ENCODE peak calls at places on chromosomes 1 and 21, in eight cellular contexts. One of them, this sample, is unnamed.

GRCh38 chr1:186303911-186304310 is 71.1 kb downstream of the TPR start:
- DNase-seq in stimulated activated CD4-positive, alpha-beta T cell treated with anti-CD3 and anti-CD28 coated beads, Interleukin-4, amount 100 ng/mL, for 1 hour: no peak
- DNase-seq in lower leg skin: no peak
- DNase-seq in HFFc6: no peak
- DNase-seq in CD4-positive, alpha-beta T cell: peak; percentile 24
- DNase-seq in stimulated activated CD8-positive, alpha-beta memory T cell treated with anti-CD3 and anti-CD28 coated beads, Interleukin-4, amount 100 ng/mL, for 1 hour: no peak
- DNase-seq in HEK293T: no peak
- DNase-seq in non-pigmented ciliary epithelial cell: no peak
- DNase-seq in this sample: no peak

GRCh38 chr21:45990049-45990711 is 8.6 kb downstream of the COL6A1 start:
- DNase-seq in stimulated activated CD4-positive, alpha-beta T cell treated with anti-CD3 and anti-CD28 coated beads, Interleukin-4, amount 100 ng/mL, for 1 hour: peak; percentile 1
- DNase-seq in CD4-positive, alpha-beta T cell: peak; percentile 0
- DNase-seq in stimulated activated CD8-positive, alpha-beta memory T cell treated with anti-CD3 and anti-CD28 coated beads, Interleukin-4, amount 100 ng/mL, for 1 hour: no peak
- DNase-seq in non-pigmented ciliary epithelial cell: no peak
- DNase-seq in HFFc6: no peak
- DNase-seq in HEK293T: no peak
- DNase-seq in lower leg skin: no peak
- DNase-seq in this sample: no peak

GRCh38 chr1:225691377-225691776 is 38.5 kb upstream of the ENAH start:
- DNase-seq in HEK293T: no peak
- DNase-seq in HFFc6: no peak
- DNase-seq in stimulated activated CD8-positive, alpha-beta memory T cell treated with anti-CD3 and anti-CD28 coated beads, Interleukin-4, amount 100 ng/mL, for 1 hour: no peak
- DNase-seq in non-pigmented ciliary epithelial cell: no peak
- DNase-seq in CD4-positive, alpha-beta T cell: no peak
- DNase-seq in stimulated activated CD4-positive, alpha-beta T cell treated with anti-CD3 and anti-CD28 coated beads, Interleukin-4, amount 100 ng/mL, for 1 hour: no peak
- DNase-seq in lower leg skin: no peak
- DNase-seq in this sample: peak; percentile 96

GRCh38 chr1:33612877-33613487 is 140.5 kb downstream of the ZSCAN20 start:
- DNase-seq in stimulated activated CD4-positive, alpha-beta T cell treated with anti-CD3 and anti-CD28 coated beads, Interleukin-4, amount 100 ng/mL, for 1 hour: peak; percentile 30
- DNase-seq in lower leg skin: no peak
- DNase-seq in non-pigmented ciliary epithelial cell: peak; percentile 15
- DNase-seq in CD4-positive, alpha-beta T cell: no peak
- DNase-seq in HFFc6: peak; percentile 44
- DNase-seq in stimulated activated CD8-positive, alpha-beta memory T cell treated with anti-CD3 and anti-CD28 coated beads, Interleukin-4, amount 100 ng/mL, for 1 hour: no peak
- DNase-seq in HEK293T: peak; percentile 90
- DNase-seq in this sample: peak; percentile 34

GRCh38 chr1:230054092-230054749 is 12.8 kb upstream of the GALNT2 start:
- DNase-seq in lower leg skin: no peak
- DNase-seq in stimulated activated CD8-positive, alpha-beta memory T cell treated with anti-CD3 and anti-CD28 coated beads, Interleukin-4, amount 100 ng/mL, for 1 hour: no peak
- DNase-seq in non-pigmented ciliary epithelial cell: no peak
- DNase-seq in HFFc6: no peak
- DNase-seq in HEK293T: no peak
- DNase-seq in CD4-positive, alpha-beta T cell: no peak
- DNase-seq in stimulated activated CD4-positive, alpha-beta T cell treated with anti-CD3 and anti-CD28 coated beads, Interleukin-4, amount 100 ng/mL, for 1 hour: no peak
- DNase-seq in this sample: no peak

GRCh38 chr1:243739335-243740003 is 110.6 kb downstream of the AKT3 start:
- DNase-seq in HFFc6: no peak
- DNase-seq in stimulated activated CD8-positive, alpha-beta memory T cell treated with anti-CD3 and anti-CD28 coated beads, Interleukin-4, amount 100 ng/mL, for 1 hour: no peak
- DNase-seq in lower leg skin: no peak
- DNase-seq in non-pigmented ciliary epithelial cell: no peak
- DNase-seq in stimulated activated CD4-positive, alpha-beta T cell treated with anti-CD3 and anti-CD28 coated beads, Interleukin-4, amount 100 ng/mL, for 1 hour: no peak
- DNase-seq in CD4-positive, alpha-beta T cell: no peak
- DNase-seq in HEK293T: no peak
- DNase-seq in this sample: no peak

GRCh38 chr21:32307706-32308105 is 9.1 kb downstream of the MRAP start:
- DNase-seq in stimulated activated CD8-positive, alpha-beta memory T cell treated with anti-CD3 and anti-CD28 coated beads, Interleukin-4, amount 100 ng/mL, for 1 hour: no peak
- DNase-seq in HFFc6: no peak
- DNase-seq in CD4-positive, alpha-beta T cell: no peak
- DNase-seq in lower leg skin: no peak
- DNase-seq in non-pigmented ciliary epithelial cell: peak; percentile 13
- DNase-seq in stimulated activated CD4-positive, alpha-beta T cell treated with anti-CD3 and anti-CD28 coated beads, Interleukin-4, amount 100 ng/mL, for 1 hour: no peak
- DNase-seq in HEK293T: no peak
- DNase-seq in this sample: no peak

GRCh38 chr1:24909388-24909898 is 20.6 kb downstream of the RUNX3 start:
- DNase-seq in HFFc6: peak; percentile 56
- DNase-seq in stimulated activated CD8-positive, alpha-beta memory T cell treated with anti-CD3 and anti-CD28 coated beads, Interleukin-4, amount 100 ng/mL, for 1 hour: no peak
- DNase-seq in CD4-positive, alpha-beta T cell: no peak
- DNase-seq in non-pigmented ciliary epithelial cell: no peak
- DNase-seq in lower leg skin: peak; percentile 42
- DNase-seq in HEK293T: peak; percentile 59
- DNase-seq in stimulated activated CD4-positive, alpha-beta T cell treated with anti-CD3 and anti-CD28 coated beads, Interleukin-4, amount 100 ng/mL, for 1 hour: no peak
- DNase-seq in this sample: peak; percentile 27

GRCh38 chr1:236016782-236017400 is 48.0 kb downstream of the NID1 start:
- DNase-seq in stimulated activated CD4-positive, alpha-beta T cell treated with anti-CD3 and anti-CD28 coated beads, Interleukin-4, amount 100 ng/mL, for 1 hour: no peak
- DNase-seq in lower leg skin: no peak
- DNase-seq in HFFc6: peak; percentile 35
- DNase-seq in non-pigmented ciliary epithelial cell: no peak
- DNase-seq in stimulated activated CD8-positive, alpha-beta memory T cell treated with anti-CD3 and anti-CD28 coated beads, Interleukin-4, amount 100 ng/mL, for 1 hour: no peak
- DNase-seq in CD4-positive, alpha-beta T cell: no peak
- DNase-seq in HEK293T: no peak
- DNase-seq in this sample: no peak

GRCh38 chr21:33121715-33122475 is 52.0 kb downstream of the OLIG1 start:
- DNase-seq in stimulated activated CD4-positive, alpha-beta T cell treated with anti-CD3 and anti-CD28 coated beads, Interleukin-4, amount 100 ng/mL, for 1 hour: no peak
- DNase-seq in lower leg skin: no peak
- DNase-seq in HEK293T: peak; percentile 75
- DNase-seq in CD4-positive, alpha-beta T cell: no peak
- DNase-seq in stimulated activated CD8-positive, alpha-beta memory T cell treated with anti-CD3 and anti-CD28 coated beads, Interleukin-4, amount 100 ng/mL, for 1 hour: no peak
- DNase-seq in HFFc6: peak; percentile 39
- DNase-seq in non-pigmented ciliary epithelial cell: no peak
- DNase-seq in this sample: no peak

GRCh38 chr1:168923521-168924136 is 182.9 kb upstream of the ATP1B1 start:
- DNase-seq in non-pigmented ciliary epithelial cell: no peak
- DNase-seq in stimulated activated CD4-positive, alpha-beta T cell treated with anti-CD3 and anti-CD28 coated beads, Interleukin-4, amount 100 ng/mL, for 1 hour: no peak
- DNase-seq in HEK293T: no peak
- DNase-seq in stimulated activated CD8-positive, alpha-beta memory T cell treated with anti-CD3 and anti-CD28 coated beads, Interleukin-4, amount 100 ng/mL, for 1 hour: no peak
- DNase-seq in HFFc6: no peak
- DNase-seq in lower leg skin: no peak
- DNase-seq in CD4-positive, alpha-beta T cell: no peak
- DNase-seq in this sample: peak; percentile 50

GRCh38 chr1:245622332-245623014 is 467.7 kb downstream of the KIF26B start:
- DNase-seq in stimulated activated CD8-positive, alpha-beta memory T cell treated with anti-CD3 and anti-CD28 coated beads, Interleukin-4, amount 100 ng/mL, for 1 hour: no peak
- DNase-seq in HFFc6: no peak
- DNase-seq in HEK293T: no peak
- DNase-seq in CD4-positive, alpha-beta T cell: no peak
- DNase-seq in lower leg skin: no peak
- DNase-seq in stimulated activated CD4-positive, alpha-beta T cell treated with anti-CD3 and anti-CD28 coated beads, Interleukin-4, amount 100 ng/mL, for 1 hour: no peak
- DNase-seq in non-pigmented ciliary epithelial cell: no peak
- DNase-seq in this sample: no peak

GRCh38 chr1:8358897-8359616 is 41.1 kb downstream of the SLC45A1 start:
- DNase-seq in stimulated activated CD4-positive, alpha-beta T cell treated with anti-CD3 and anti-CD28 coated beads, Interleukin-4, amount 100 ng/mL, for 1 hour: no peak
- DNase-seq in stimulated activated CD8-positive, alpha-beta memory T cell treated with anti-CD3 and anti-CD28 coated beads, Interleukin-4, amount 100 ng/mL, for 1 hour: no peak
- DNase-seq in CD4-positive, alpha-beta T cell: no peak
- DNase-seq in HFFc6: no peak
- DNase-seq in HEK293T: no peak
- DNase-seq in non-pigmented ciliary epithelial cell: no peak
- DNase-seq in lower leg skin: no peak
- DNase-seq in this sample: peak; percentile 8

GRCh38 chr1:227532019-227532619 is 31.2 kb upstream of the ZNF678 start:
- DNase-seq in non-pigmented ciliary epithelial cell: peak; percentile 5
- DNase-seq in stimulated activated CD4-positive, alpha-beta T cell treated with anti-CD3 and anti-CD28 coated beads, Interleukin-4, amount 100 ng/mL, for 1 hour: no peak
- DNase-seq in stimulated activated CD8-positive, alpha-beta memory T cell treated with anti-CD3 and anti-CD28 coated beads, Interleukin-4, amount 100 ng/mL, for 1 hour: no peak
- DNase-seq in HFFc6: no peak
- DNase-seq in lower leg skin: no peak
- DNase-seq in CD4-positive, alpha-beta T cell: no peak
- DNase-seq in HEK293T: no peak
- DNase-seq in this sample: peak; percentile 31

GRCh38 chr1:204454476-204454875 is 40.1 kb downstream of the PIK3C2B start:
- DNase-seq in stimulated activated CD8-positive, alpha-beta memory T cell treated with anti-CD3 and anti-CD28 coated beads, Interleukin-4, amount 100 ng/mL, for 1 hour: no peak
- DNase-seq in non-pigmented ciliary epithelial cell: no peak
- DNase-seq in CD4-positive, alpha-beta T cell: no peak
- DNase-seq in HEK293T: no peak
- DNase-seq in lower leg skin: no peak
- DNase-seq in HFFc6: no peak
- DNase-seq in stimulated activated CD4-positive, alpha-beta T cell treated with anti-CD3 and anti-CD28 coated beads, Interleukin-4, amount 100 ng/mL, for 1 hour: no peak
- DNase-seq in this sample: no peak

GRCh38 chr1:232952514-232953175 is 2.2 kb downstream of the NTPCR start:
- DNase-seq in HEK293T: peak; percentile 86
- DNase-seq in stimulated activated CD4-positive, alpha-beta T cell treated with anti-CD3 and anti-CD28 coated beads, Interleukin-4, amount 100 ng/mL, for 1 hour: peak; percentile 23
- DNase-seq in non-pigmented ciliary epithelial cell: no peak
- DNase-seq in HFFc6: peak; percentile 58
- DNase-seq in stimulated activated CD8-positive, alpha-beta memory T cell treated with anti-CD3 and anti-CD28 coated beads, Interleukin-4, amount 100 ng/mL, for 1 hour: no peak
- DNase-seq in CD4-positive, alpha-beta T cell: no peak
- DNase-seq in lower leg skin: peak; percentile 34
- DNase-seq in this sample: peak; percentile 43

GRCh38 chr1:105795741-105796140 is 1260.7 kb upstream of the PRMT6 start:
- DNase-seq in HEK293T: no peak
- DNase-seq in HFFc6: no peak
- DNase-seq in CD4-positive, alpha-beta T cell: no peak
- DNase-seq in stimulated activated CD8-positive, alpha-beta memory T cell treated with anti-CD3 and anti-CD28 coated beads, Interleukin-4, amount 100 ng/mL, for 1 hour: no peak
- DNase-seq in stimulated activated CD4-positive, alpha-beta T cell treated with anti-CD3 and anti-CD28 coated beads, Interleukin-4, amount 100 ng/mL, for 1 hour: no peak
- DNase-seq in non-pigmented ciliary epithelial cell: no peak
- DNase-seq in lower leg skin: no peak
- DNase-seq in this sample: no peak

GRCh38 chr1:173410133-173410793 is 66.9 kb upstream of the PRDX6 start:
- DNase-seq in lower leg skin: no peak
- DNase-seq in stimulated activated CD8-positive, alpha-beta memory T cell treated with anti-CD3 and anti-CD28 coated beads, Interleukin-4, amount 100 ng/mL, for 1 hour: no peak
- DNase-seq in HEK293T: no peak
- DNase-seq in non-pigmented ciliary epithelial cell: peak; percentile 45
- DNase-seq in CD4-positive, alpha-beta T cell: no peak
- DNase-seq in stimulated activated CD4-positive, alpha-beta T cell treated with anti-CD3 and anti-CD28 coated beads, Interleukin-4, amount 100 ng/mL, for 1 hour: no peak
- DNase-seq in HFFc6: peak; percentile 50
- DNase-seq in this sample: no peak

GRCh38 chr1:179586107-179586823 is 5.4 kb upstream of the TDRD5 start:
- DNase-seq in stimulated activated CD4-positive, alpha-beta T cell treated with anti-CD3 and anti-CD28 coated beads, Interleukin-4, amount 100 ng/mL, for 1 hour: no peak
- DNase-seq in stimulated activated CD8-positive, alpha-beta memory T cell treated with anti-CD3 and anti-CD28 coated beads, Interleukin-4, amount 100 ng/mL, for 1 hour: no peak
- DNase-seq in CD4-positive, alpha-beta T cell: no peak
- DNase-seq in lower leg skin: peak; percentile 42
- DNase-seq in non-pigmented ciliary epithelial cell: no peak
- DNase-seq in HEK293T: peak; percentile 82
- DNase-seq in HFFc6: no peak
- DNase-seq in this sample: no peak

GRCh38 chr1:14597343-14598006 is 1.0 kb upstream of the KAZN start:
- DNase-seq in stimulated activated CD8-positive, alpha-beta memory T cell treated with anti-CD3 and anti-CD28 coated beads, Interleukin-4, amount 100 ng/mL, for 1 hour: no peak
- DNase-seq in CD4-positive, alpha-beta T cell: no peak
- DNase-seq in HEK293T: no peak
- DNase-seq in stimulated activated CD4-positive, alpha-beta T cell treated with anti-CD3 and anti-CD28 coated beads, Interleukin-4, amount 100 ng/mL, for 1 hour: no peak
- DNase-seq in non-pigmented ciliary epithelial cell: no peak
- DNase-seq in lower leg skin: no peak
- DNase-seq in HFFc6: no peak
- DNase-seq in this sample: no peak

GRCh38 chr1:43238991-43239469 is 30.8 kb upstream of the TMEM125 start:
- DNase-seq in CD4-positive, alpha-beta T cell: no peak
- DNase-seq in HFFc6: no peak
- DNase-seq in stimulated activated CD4-positive, alpha-beta T cell treated with anti-CD3 and anti-CD28 coated beads, Interleukin-4, amount 100 ng/mL, for 1 hour: no peak
- DNase-seq in lower leg skin: no peak
- DNase-seq in non-pigmented ciliary epithelial cell: no peak
- DNase-seq in stimulated activated CD8-positive, alpha-beta memory T cell treated with anti-CD3 and anti-CD28 coated beads, Interleukin-4, amount 100 ng/mL, for 1 hour: no peak
- DNase-seq in HEK293T: no peak
- DNase-seq in this sample: no peak

GRCh38 chr1:49197081-49197480 is 420.4 kb upstream of the BEND5 start:
- DNase-seq in CD4-positive, alpha-beta T cell: no peak
- DNase-seq in HFFc6: no peak
- DNase-seq in stimulated activated CD4-positive, alpha-beta T cell treated with anti-CD3 and anti-CD28 coated beads, Interleukin-4, amount 100 ng/mL, for 1 hour: no peak
- DNase-seq in stimulated activated CD8-positive, alpha-beta memory T cell treated with anti-CD3 and anti-CD28 coated beads, Interleukin-4, amount 100 ng/mL, for 1 hour: no peak
- DNase-seq in non-pigmented ciliary epithelial cell: no peak
- DNase-seq in HEK293T: no peak
- DNase-seq in lower leg skin: no peak
- DNase-seq in this sample: no peak

GRCh38 chr1:169779970-169780369 is 14.7 kb downstream of the METTL18 start:
- DNase-seq in stimulated activated CD4-positive, alpha-beta T cell treated with anti-CD3 and anti-CD28 coated beads, Interleukin-4, amount 100 ng/mL, for 1 hour: no peak
- DNase-seq in HFFc6: no peak
- DNase-seq in stimulated activated CD8-positive, alpha-beta memory T cell treated with anti-CD3 and anti-CD28 coated beads, Interleukin-4, amount 100 ng/mL, for 1 hour: no peak
- DNase-seq in non-pigmented ciliary epithelial cell: no peak
- DNase-seq in HEK293T: no peak
- DNase-seq in lower leg skin: no peak
- DNase-seq in CD4-positive, alpha-beta T cell: no peak
- DNase-seq in this sample: peak; percentile 76

GRCh38 chr1:218625393-218625792 is 280.3 kb downstream of the TGFB2 start:
- DNase-seq in stimulated activated CD8-positive, alpha-beta memory T cell treated with anti-CD3 and anti-CD28 coated beads, Interleukin-4, amount 100 ng/mL, for 1 hour: no peak
- DNase-seq in HFFc6: no peak
- DNase-seq in stimulated activated CD4-positive, alpha-beta T cell treated with anti-CD3 and anti-CD28 coated beads, Interleukin-4, amount 100 ng/mL, for 1 hour: no peak
- DNase-seq in non-pigmented ciliary epithelial cell: no peak
- DNase-seq in CD4-positive, alpha-beta T cell: no peak
- DNase-seq in lower leg skin: no peak
- DNase-seq in HEK293T: no peak
- DNase-seq in this sample: no peak

GRCh38 chr1:154772611-154773515 is 97.2 kb downstream of the KCNN3 start:
- DNase-seq in CD4-positive, alpha-beta T cell: peak; percentile 37
- DNase-seq in lower leg skin: no peak
- DNase-seq in HEK293T: no peak
- DNase-seq in HFFc6: no peak
- DNase-seq in stimulated activated CD4-positive, alpha-beta T cell treated with anti-CD3 and anti-CD28 coated beads, Interleukin-4, amount 100 ng/mL, for 1 hour: peak; percentile 36
- DNase-seq in stimulated activated CD8-positive, alpha-beta memory T cell treated with anti-CD3 and anti-CD28 coated beads, Interleukin-4, amount 100 ng/mL, for 1 hour: no peak
- DNase-seq in non-pigmented ciliary epithelial cell: no peak
- DNase-seq in this sample: no peak

GRCh38 chr1:231778009-231778719 is 151.6 kb downstream of the DISC1 start:
- DNase-seq in stimulated activated CD8-positive, alpha-beta memory T cell treated with anti-CD3 and anti-CD28 coated beads, Interleukin-4, amount 100 ng/mL, for 1 hour: no peak
- DNase-seq in HEK293T: no peak
- DNase-seq in HFFc6: peak; percentile 25
- DNase-seq in non-pigmented ciliary epithelial cell: no peak
- DNase-seq in stimulated activated CD4-positive, alpha-beta T cell treated with anti-CD3 and anti-CD28 coated beads, Interleukin-4, amount 100 ng/mL, for 1 hour: no peak
- DNase-seq in CD4-positive, alpha-beta T cell: no peak
- DNase-seq in lower leg skin: peak; percentile 69
- DNase-seq in this sample: no peak

GRCh38 chr1:52707927-52708655 is 9.9 kb upstream of the COA7 start:
- DNase-seq in HFFc6: peak; percentile 73
- DNase-seq in stimulated activated CD8-positive, alpha-beta memory T cell treated with anti-CD3 and anti-CD28 coated beads, Interleukin-4, amount 100 ng/mL, for 1 hour: no peak
- DNase-seq in lower leg skin: no peak
- DNase-seq in stimulated activated CD4-positive, alpha-beta T cell treated with anti-CD3 and anti-CD28 coated beads, Interleukin-4, amount 100 ng/mL, for 1 hour: no peak
- DNase-seq in CD4-positive, alpha-beta T cell: no peak
- DNase-seq in non-pigmented ciliary epithelial cell: no peak
- DNase-seq in HEK293T: no peak
- DNase-seq in this sample: peak; percentile 85

GRCh38 chr1:53362270-53362669 is 34.4 kb upstream of the LRP8 start:
- DNase-seq in stimulated activated CD4-positive, alpha-beta T cell treated with anti-CD3 and anti-CD28 coated beads, Interleukin-4, amount 100 ng/mL, for 1 hour: no peak
- DNase-seq in HFFc6: no peak
- DNase-seq in CD4-positive, alpha-beta T cell: no peak
- DNase-seq in lower leg skin: no peak
- DNase-seq in stimulated activated CD8-positive, alpha-beta memory T cell treated with anti-CD3 and anti-CD28 coated beads, Interleukin-4, amount 100 ng/mL, for 1 hour: no peak
- DNase-seq in non-pigmented ciliary epithelial cell: no peak
- DNase-seq in HEK293T: no peak
- DNase-seq in this sample: no peak

GRCh38 chr1:242426271-242426905 is 98.1 kb downstream of the PLD5 start:
- DNase-seq in lower leg skin: no peak
- DNase-seq in stimulated activated CD8-positive, alpha-beta memory T cell treated with anti-CD3 and anti-CD28 coated beads, Interleukin-4, amount 100 ng/mL, for 1 hour: no peak
- DNase-seq in CD4-positive, alpha-beta T cell: no peak
- DNase-seq in stimulated activated CD4-positive, alpha-beta T cell treated with anti-CD3 and anti-CD28 coated beads, Interleukin-4, amount 100 ng/mL, for 1 hour: no peak
- DNase-seq in HFFc6: no peak
- DNase-seq in non-pigmented ciliary epithelial cell: no peak
- DNase-seq in HEK293T: no peak
- DNase-seq in this sample: no peak

GRCh38 chr1:226404063-226404903 is 3.6 kb downstream of the PARP1 start:
- DNase-seq in stimulated activated CD4-positive, alpha-beta T cell treated with anti-CD3 and anti-CD28 coated beads, Interleukin-4, amount 100 ng/mL, for 1 hour: no peak
- DNase-seq in stimulated activated CD8-positive, alpha-beta memory T cell treated with anti-CD3 and anti-CD28 coated beads, Interleukin-4, amount 100 ng/mL, for 1 hour: no peak
- DNase-seq in non-pigmented ciliary epithelial cell: no peak
- DNase-seq in HEK293T: no peak
- DNase-seq in lower leg skin: no peak
- DNase-seq in CD4-positive, alpha-beta T cell: no peak
- DNase-seq in HFFc6: peak; percentile 40
- DNase-seq in this sample: no peak

GRCh38 chr1:54542120-54542961 is 5.7 kb upstream of the ACOT11 start:
- DNase-seq in HEK293T: peak; percentile 84
- DNase-seq in stimulated activated CD8-positive, alpha-beta memory T cell treated with anti-CD3 and anti-CD28 coated beads, Interleukin-4, amount 100 ng/mL, for 1 hour: peak; percentile 9
- DNase-seq in CD4-positive, alpha-beta T cell: peak; percentile 37
- DNase-seq in stimulated activated CD4-positive, alpha-beta T cell treated with anti-CD3 and anti-CD28 coated beads, Interleukin-4, amount 100 ng/mL, for 1 hour: peak; percentile 55
- DNase-seq in lower leg skin: no peak
- DNase-seq in non-pigmented ciliary epithelial cell: no peak
- DNase-seq in HFFc6: peak; percentile 67
- DNase-seq in this sample: peak; percentile 50

GRCh38 chr1:77438239-77438913 is 156.6 kb downstream of the AK5 start:
- DNase-seq in stimulated activated CD4-positive, alpha-beta T cell treated with anti-CD3 and anti-CD28 coated beads, Interleukin-4, amount 100 ng/mL, for 1 hour: no peak
- DNase-seq in stimulated activated CD8-positive, alpha-beta memory T cell treated with anti-CD3 and anti-CD28 coated beads, Interleukin-4, amount 100 ng/mL, for 1 hour: no peak
- DNase-seq in non-pigmented ciliary epithelial cell: peak; percentile 36
- DNase-seq in HFFc6: peak; percentile 85
- DNase-seq in HEK293T: no peak
- DNase-seq in lower leg skin: no peak
- DNase-seq in CD4-positive, alpha-beta T cell: no peak
- DNase-seq in this sample: no peak

GRCh38 chr1:115717541-115717940 is 51.0 kb downstream of the CASQ2 start:
- DNase-seq in HFFc6: no peak
- DNase-seq in HEK293T: peak; percentile 37
- DNase-seq in CD4-positive, alpha-beta T cell: no peak
- DNase-seq in stimulated activated CD8-positive, alpha-beta memory T cell treated with anti-CD3 and anti-CD28 coated beads, Interleukin-4, amount 100 ng/mL, for 1 hour: no peak
- DNase-seq in non-pigmented ciliary epithelial cell: no peak
- DNase-seq in stimulated activated CD4-positive, alpha-beta T cell treated with anti-CD3 and anti-CD28 coated beads, Interleukin-4, amount 100 ng/mL, for 1 hour: peak; percentile 9
- DNase-seq in lower leg skin: no peak
- DNase-seq in this sample: no peak

GRCh38 chr1:179516976-179517705 is 58.6 kb downstream of the NPHS2 start:
- DNase-seq in stimulated activated CD8-positive, alpha-beta memory T cell treated with anti-CD3 and anti-CD28 coated beads, Interleukin-4, amount 100 ng/mL, for 1 hour: no peak
- DNase-seq in stimulated activated CD4-positive, alpha-beta T cell treated with anti-CD3 and anti-CD28 coated beads, Interleukin-4, amount 100 ng/mL, for 1 hour: no peak
- DNase-seq in lower leg skin: no peak
- DNase-seq in HEK293T: no peak
- DNase-seq in HFFc6: no peak
- DNase-seq in CD4-positive, alpha-beta T cell: no peak
- DNase-seq in non-pigmented ciliary epithelial cell: no peak
- DNase-seq in this sample: no peak